ENCODE peak calls at places on chromosome 7, in eight cellular contexts. One of them, this sample, is unnamed. For H3K4me1, the result is how much of the 10 kb centered on the place peaks cover.

GRCh38 chr7:132756482-132756990 is 180.3 kb upstream of the PLXNA4 start:
- DNase-seq in testis: no peak
- DNase-seq in transverse colon: no peak
- DNase-seq in ovary: no peak
- DNase-seq in tibial nerve: no peak
- DNase-seq in spleen: no peak
- DNase-seq in IMR-90: no peak
- DNase-seq in A549: no peak
- DNase-seq in this sample: no peak

GRCh38 chr7:140982508-140982907 is 32.2 kb downstream of the MRPS33 start:
- DNase-seq in ovary: no peak
- DNase-seq in A549: no peak
- DNase-seq in IMR-90: no peak
- DNase-seq in spleen: no peak
- DNase-seq in testis: no peak
- DNase-seq in tibial nerve: no peak
- DNase-seq in transverse colon: no peak
- DNase-seq in this sample: no peak

GRCh38 chr7:134480730-134481129 is 21.8 kb upstream of the AKR1B1 start:
- DNase-seq in spleen: no peak
- DNase-seq in A549: peak
- DNase-seq in testis: no peak
- DNase-seq in transverse colon: no peak
- DNase-seq in tibial nerve: no peak
- DNase-seq in ovary: no peak
- DNase-seq in IMR-90: peak
- DNase-seq in this sample: no peak

GRCh38 chr7:74216361-74216761 is 6.6 kb downstream of the LAT2 start:
- DNase-seq in A549: no peak
- DNase-seq in transverse colon: no peak
- DNase-seq in IMR-90: no peak
- DNase-seq in tibial nerve: no peak
- DNase-seq in spleen: no peak
- DNase-seq in testis: no peak
- DNase-seq in ovary: no peak
- DNase-seq in this sample: no peak

GRCh38 chr7:140212100-140212881 is 35.5 kb upstream of the KDM7A start:
- DNase-seq in A549: no peak
- DNase-seq in ovary: no peak
- DNase-seq in spleen: no peak
- DNase-seq in transverse colon: peak
- DNase-seq in IMR-90: peak
- DNase-seq in tibial nerve: no peak
- DNase-seq in testis: no peak
- DNase-seq in this sample: no peak

GRCh38 chr7:77327067-77327931 is 88.8 kb downstream of the GSAP start:
- DNase-seq in A549: no peak
- DNase-seq in spleen: no peak
- DNase-seq in transverse colon: peak
- DNase-seq in IMR-90: peak
- DNase-seq in testis: peak
- DNase-seq in ovary: no peak
- DNase-seq in tibial nerve: peak
- DNase-seq in this sample: peak

GRCh38 chr7:84194484-84195260 is at the start of gene SEMA3A:
- DNase-seq in testis: peak
- DNase-seq in ovary: no peak
- DNase-seq in A549: peak
- DNase-seq in spleen: no peak
- DNase-seq in IMR-90: peak
- DNase-seq in transverse colon: peak
- DNase-seq in tibial nerve: peak
- DNase-seq in this sample: no peak

GRCh38 chr7:106623846-106624245 is 37.1 kb downstream of the CCDC71L start:
- DNase-seq in testis: no peak
- DNase-seq in transverse colon: no peak
- DNase-seq in ovary: no peak
- DNase-seq in tibial nerve: no peak
- DNase-seq in IMR-90: peak
- DNase-seq in A549: peak
- DNase-seq in spleen: no peak
- DNase-seq in this sample: no peak

GRCh38 chr7:129774871-129775694 is 163.6 kb downstream of the NRF1 start:
- DNase-seq in IMR-90: no peak
- DNase-seq in transverse colon: no peak
- DNase-seq in testis: no peak
- DNase-seq in ovary: no peak
- DNase-seq in spleen: no peak
- DNase-seq in tibial nerve: no peak
- DNase-seq in A549: no peak
- DNase-seq in this sample: no peak

GRCh38 chr7:151632750-151633515 is 113.2 kb upstream of the RHEB start:
- DNase-seq in A549: no peak
- DNase-seq in transverse colon: peak
- DNase-seq in ovary: peak
- DNase-seq in IMR-90: peak
- DNase-seq in tibial nerve: peak
- DNase-seq in testis: peak
- DNase-seq in spleen: peak
- DNase-seq in this sample: peak

GRCh38 chr7:37067961-37068536 is 343.8 kb upstream of the AOAH start:
- DNase-seq in spleen: no peak
- DNase-seq in transverse colon: no peak
- DNase-seq in ovary: no peak
- DNase-seq in IMR-90: peak
- DNase-seq in A549: no peak
- DNase-seq in tibial nerve: no peak
- DNase-seq in testis: no peak
- DNase-seq in this sample: no peak

GRCh38 chr7:118059209-118059608 is 124.8 kb upstream of the LSM8 start:
- DNase-seq in testis: no peak
- DNase-seq in tibial nerve: no peak
- DNase-seq in transverse colon: no peak
- DNase-seq in A549: no peak
- DNase-seq in spleen: no peak
- DNase-seq in IMR-90: peak
- DNase-seq in ovary: no peak
- DNase-seq in this sample: no peak

GRCh38 chr7:4195650-4196049 is 486.4 kb upstream of the FOXK1 start:
- DNase-seq in spleen: no peak
- DNase-seq in A549: no peak
- DNase-seq in testis: no peak
- DNase-seq in IMR-90: no peak
- DNase-seq in ovary: no peak
- DNase-seq in transverse colon: no peak
- DNase-seq in tibial nerve: no peak
- DNase-seq in this sample: no peak

GRCh38 chr7:55067748-55068147 is 48.9 kb downstream of the EGFR start:
- DNase-seq in spleen: no peak
- DNase-seq in testis: no peak
- DNase-seq in transverse colon: no peak
- DNase-seq in A549: no peak
- DNase-seq in ovary: no peak
- DNase-seq in IMR-90: no peak
- DNase-seq in tibial nerve: no peak
- DNase-seq in this sample: no peak

GRCh38 chr7:55065511-55066229 is 46.9 kb downstream of the EGFR start:
- DNase-seq in transverse colon: no peak
- DNase-seq in A549: peak
- DNase-seq in spleen: no peak
- DNase-seq in ovary: no peak
- DNase-seq in tibial nerve: no peak
- DNase-seq in testis: no peak
- DNase-seq in IMR-90: peak
- DNase-seq in this sample: no peak

GRCh38 chr7:55065079-55065478 is 46.3 kb downstream of the EGFR start:
- DNase-seq in testis: peak
- DNase-seq in transverse colon: peak
- DNase-seq in IMR-90: peak
- DNase-seq in A549: peak
- DNase-seq in spleen: no peak
- DNase-seq in ovary: peak
- DNase-seq in tibial nerve: no peak
- DNase-seq in this sample: no peak

GRCh38 chr7:55066479-55066878 is 47.7 kb downstream of the EGFR start:
- DNase-seq in ovary: no peak
- DNase-seq in tibial nerve: no peak
- DNase-seq in transverse colon: no peak
- DNase-seq in testis: no peak
- DNase-seq in A549: peak
- DNase-seq in spleen: no peak
- DNase-seq in IMR-90: no peak
- DNase-seq in this sample: no peak

GRCh38 chr7:55066938-55067337 is 48.1 kb downstream of the EGFR start:
- DNase-seq in IMR-90: no peak
- DNase-seq in A549: no peak
- DNase-seq in spleen: no peak
- DNase-seq in transverse colon: no peak
- DNase-seq in testis: no peak
- DNase-seq in ovary: no peak
- DNase-seq in tibial nerve: no peak
- DNase-seq in this sample: no peak
- H3K4me1 ChIP-seq in IMR-90: under half
- H3K4me1 ChIP-seq in A549: half or more
- H3K4me1 ChIP-seq in spleen: under half
- H3K4me1 ChIP-seq in transverse colon: under half
- H3K4me1 ChIP-seq in testis: under half
- H3K4me1 ChIP-seq in ovary: under half
- H3K4me1 ChIP-seq in tibial nerve: under half
- H3K4me1 ChIP-seq in this sample: under half

GRCh38 chr7:42096262-42096661 is 140.7 kb downstream of the GLI3 start:
- DNase-seq in spleen: no peak
- DNase-seq in tibial nerve: no peak
- DNase-seq in A549: no peak
- DNase-seq in testis: no peak
- DNase-seq in transverse colon: no peak
- DNase-seq in IMR-90: no peak
- DNase-seq in ovary: no peak
- DNase-seq in this sample: no peak

GRCh38 chr7:42095791-42096190 is 141.2 kb downstream of the GLI3 start:
- DNase-seq in ovary: no peak
- DNase-seq in IMR-90: no peak
- DNase-seq in testis: no peak
- DNase-seq in tibial nerve: no peak
- DNase-seq in A549: no peak
- DNase-seq in transverse colon: no peak
- DNase-seq in spleen: no peak
- DNase-seq in this sample: no peak

GRCh38 chr7:42090806-42091205 is 146.2 kb downstream of the GLI3 start:
- DNase-seq in ovary: no peak
- DNase-seq in tibial nerve: no peak
- DNase-seq in IMR-90: no peak
- DNase-seq in spleen: no peak
- DNase-seq in transverse colon: no peak
- DNase-seq in testis: no peak
- DNase-seq in A549: no peak
- DNase-seq in this sample: no peak

GRCh38 chr7:42091461-42092229 is 145.4 kb downstream of the GLI3 start:
- DNase-seq in spleen: no peak
- DNase-seq in transverse colon: no peak
- DNase-seq in A549: no peak
- DNase-seq in testis: no peak
- DNase-seq in ovary: no peak
- DNase-seq in tibial nerve: no peak
- DNase-seq in IMR-90: peak
- DNase-seq in this sample: no peak

GRCh38 chr7:42093361-42093905 is 143.6 kb downstream of the GLI3 start:
- DNase-seq in ovary: no peak
- DNase-seq in IMR-90: no peak
- DNase-seq in A549: no peak
- DNase-seq in transverse colon: no peak
- DNase-seq in spleen: no peak
- DNase-seq in tibial nerve: no peak
- DNase-seq in testis: no peak
- DNase-seq in this sample: no peak
- TF ChIP-seq POLR2A in ovary: no peak
- TF ChIP-seq POLR2A in IMR-90: no peak
- TF ChIP-seq POLR2A in A549: no peak
- TF ChIP-seq POLR2A in transverse colon: no peak
- TF ChIP-seq POLR2A in spleen: no peak
- TF ChIP-seq POLR2A in tibial nerve: no peak
- TF ChIP-seq POLR2A in testis: no peak
- TF ChIP-seq POLR2A in this sample: no peak

DNA sequence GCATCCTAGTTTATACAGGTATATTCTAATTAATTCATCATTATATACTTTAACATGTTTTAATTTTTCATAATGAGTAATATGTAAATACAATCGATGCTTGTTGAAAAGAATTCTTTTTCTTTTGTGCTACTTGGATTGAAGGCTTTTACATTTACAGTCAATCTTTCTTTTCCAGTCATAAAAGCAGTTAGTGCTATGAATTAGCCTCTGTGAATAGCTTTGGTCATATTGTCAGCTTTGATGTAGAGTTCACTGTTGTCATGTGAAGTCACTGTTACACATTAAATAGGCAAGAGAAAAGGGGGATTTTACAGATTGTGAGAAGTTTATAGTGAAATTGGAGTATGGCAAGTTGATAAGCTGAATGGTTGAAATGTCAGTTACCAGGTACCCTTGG is 103.3 kb upstream of the FAM133B start:
- DNase-seq in ovary: no peak
- DNase-seq in transverse colon: no peak
- DNase-seq in A549: no peak
- DNase-seq in tibial nerve: no peak
- DNase-seq in spleen: no peak
- DNase-seq in IMR-90: no peak
- DNase-seq in testis: no peak
- DNase-seq in this sample: no peak
- H3K4me1 ChIP-seq in ovary: under half
- H3K4me1 ChIP-seq in transverse colon: under half
- H3K4me1 ChIP-seq in A549: half or more
- H3K4me1 ChIP-seq in tibial nerve: under half
- H3K4me1 ChIP-seq in spleen: under half
- H3K4me1 ChIP-seq in IMR-90: under half
- H3K4me1 ChIP-seq in testis: under half
- H3K4me1 ChIP-seq in this sample: under half

GRCh38 chr7:27151341-27151944 is 940 bp downstream of the HOXA3 start:
- DNase-seq in IMR-90: no peak
- DNase-seq in A549: no peak
- DNase-seq in transverse colon: no peak
- DNase-seq in tibial nerve: no peak
- DNase-seq in spleen: peak
- DNase-seq in ovary: peak
- DNase-seq in testis: peak
- DNase-seq in this sample: no peak

GRCh38 chr7:27148776-27149641 is 1.4 kb upstream of the HOXA6 start:
- DNase-seq in IMR-90: no peak
- DNase-seq in ovary: peak
- DNase-seq in A549: no peak
- DNase-seq in tibial nerve: no peak
- DNase-seq in spleen: peak
- DNase-seq in testis: peak
- DNase-seq in transverse colon: peak
- DNase-seq in this sample: no peak

GRCh38 chr7:27149817-27150567 is 2.4 kb downstream of the HOXA3 start:
- DNase-seq in testis: no peak
- DNase-seq in A549: no peak
- DNase-seq in ovary: peak
- DNase-seq in transverse colon: peak
- DNase-seq in tibial nerve: no peak
- DNase-seq in spleen: peak
- DNase-seq in IMR-90: no peak
- DNase-seq in this sample: peak

GRCh38 chr7:27151945-27152815 is at the start of gene HOXA3:
- DNase-seq in IMR-90: peak
- DNase-seq in testis: peak
- DNase-seq in spleen: peak
- DNase-seq in tibial nerve: no peak
- DNase-seq in ovary: peak
- DNase-seq in A549: no peak
- DNase-seq in transverse colon: peak
- DNase-seq in this sample: no peak

GRCh38 chr7:27150568-27151340 is 1.6 kb downstream of the HOXA3 start:
- DNase-seq in tibial nerve: no peak
- DNase-seq in IMR-90: peak
- DNase-seq in transverse colon: peak
- DNase-seq in ovary: peak
- DNase-seq in A549: peak
- DNase-seq in spleen: peak
- DNase-seq in testis: peak
- DNase-seq in this sample: peak
- TF ChIP-seq POLR2A in tibial nerve: peak
- TF ChIP-seq POLR2A in IMR-90: peak
- TF ChIP-seq POLR2A in transverse colon: peak
- TF ChIP-seq POLR2A in ovary: no peak
- TF ChIP-seq POLR2A in A549: peak
- TF ChIP-seq POLR2A in spleen: peak
- TF ChIP-seq POLR2A in testis: no peak
- TF ChIP-seq POLR2A in this sample: no peak

This sample was measured in heart left ventricle.